ENCODE peak calls at places on chromosome 9, in ten cellular contexts. Q is left ventricle myocardium inferior, Z is A549, B is endodermal cell, P is IMR-90, V is neural progenitor cell, C is thyroid gland, Y is fibroblast of lung, R is MM.1S, G is HCT116. U is an unnamed sample.

GRCh38 chr9:93302586-93303257 is 118.8 kb downstream of the WNK2 start:
- DNase-seq in Z (peak), G (peak), P (peak), Y (peak), B (peak), V (peak), Q (no peak), C (peak), R (peak), U (no peak)

GRCh38 chr9:21853414-21853813 is 51.0 kb downstream of the MTAP start:
- DNase-seq in C (no peak), Y (no peak), Z (no peak), Q (no peak), G (no peak), R (no peak), P (no peak), B (no peak), V (no peak), U (no peak)

GRCh38 chr9:112535811-112536210 is 49.2 kb downstream of the KIAA1958 start:
- DNase-seq in R (no peak), V (no peak), C (no peak), B (no peak), Y (peak), G (no peak), P (peak), Q (no peak), Z (no peak), U (no peak)

GRCh38 chr9:128087262-128087661 is 19.2 kb downstream of the SLC25A25 start:
- DNase-seq in Y (no peak), B (no peak), Q (no peak), V (no peak), Z (no peak), P (no peak), C (no peak), G (no peak), R (no peak), U (no peak)

GRCh38 chr9:87285183-87285582 is 212.5 kb upstream of the DAPK1 start:
- DNase-seq in Y (no peak), G (no peak), C (no peak), B (no peak), P (peak), Z (no peak), Q (no peak), V (no peak), R (no peak), U (no peak)

GRCh38 chr9:98943682-98944129 is at the start of gene COL15A1:
- DNase-seq in R (no peak), P (no peak), C (no peak), Y (peak), G (no peak), Q (peak), Z (peak), B (peak), V (peak), U (no peak)

GRCh38 chr9:20788526-20789421 is 104.7 kb downstream of the FOCAD start:
- DNase-seq in Q (no peak), G (no peak), Z (no peak), V (no peak), Y (no peak), P (no peak), C (no peak), R (no peak), B (no peak), U (no peak)

GRCh38 chr9:126327016-126327749 is 554 bp downstream of the MVB12B start:
- DNase-seq in G (no peak), P (no peak), V (peak), B (peak), R (peak), Q (no peak), Z (peak), C (no peak), Y (no peak), U (no peak)

GRCh38 chr9:115466784-115467183 is 348.8 kb upstream of the TNC start:
- DNase-seq in B (no peak), V (no peak), Z (no peak), R (no peak), Y (no peak), Q (peak), C (peak), G (no peak), P (no peak), U (no peak)

GRCh38 chr9:135888126-135888765 is 19.1 kb downstream of the CAMSAP1 start:
- DNase-seq in B (no peak), V (no peak), Y (no peak), Z (no peak), Q (no peak), R (no peak), G (no peak), P (no peak), C (no peak), U (no peak)

GRCh38 chr9:12813960-12814876 is 39.4 kb downstream of the LURAP1L start:
- DNase-seq in P (peak), Q (no peak), V (no peak), G (peak), B (no peak), R (peak), Z (peak), C (peak), Y (peak), U (peak)

GRCh38 chr9:14993891-14994554 is 83.8 kb upstream of the FREM1 start:
- DNase-seq in C (no peak), Q (no peak), Z (no peak), V (no peak), Y (no peak), P (no peak), G (no peak), R (no peak), B (no peak), U (no peak)

GRCh38 chr9:115939065-115939765 is 214.4 kb upstream of the PAPPA start:
- DNase-seq in Y (peak), B (no peak), Z (peak), Q (no peak), P (peak), C (no peak), R (no peak), G (no peak), V (no peak), U (no peak)

GRCh38 chr9:118209343-118209742 is 505.1 kb downstream of the TLR4 start:
- DNase-seq in V (no peak), B (no peak), R (no peak), P (no peak), G (no peak), Z (no peak), C (no peak), Q (no peak), Y (no peak), U (no peak)

GRCh38 chr9:120583958-120584369 is 4.0 kb upstream of the CDK5RAP2 start:
- DNase-seq in P (peak), Q (no peak), B (peak), C (no peak), G (peak), Z (peak), Y (peak), R (peak), V (no peak), U (peak)

GRCh38 chr9:89701221-89701798 is 96.5 kb downstream of the GADD45G start:
- DNase-seq in C (no peak), Z (no peak), V (no peak), G (no peak), Q (no peak), B (peak), P (no peak), Y (no peak), R (no peak), U (no peak)

GRCh38 chr9:132806723-132807421 is 71.2 kb downstream of the AK8 start:
- DNase-seq in Y (no peak), G (no peak), C (no peak), P (no peak), V (peak), R (no peak), Z (no peak), B (peak), Q (no peak), U (no peak)

GRCh38 chr9:18260527-18260926 is 213.4 kb upstream of the ADAMTSL1 start:
- DNase-seq in G (no peak), V (no peak), C (no peak), Q (no peak), R (no peak), P (no peak), Z (no peak), Y (peak), B (no peak), U (no peak)

GRCh38 chr9:131677445-131678180 is 62.3 kb downstream of the RAPGEF1 start:
- DNase-seq in Y (peak), P (peak), Z (no peak), V (peak), C (no peak), G (no peak), B (no peak), Q (no peak), R (peak), U (peak)

GRCh38 chr9:131676431-131676972 is 63.4 kb downstream of the RAPGEF1 start:
- DNase-seq in B (peak), Q (no peak), G (no peak), R (peak), P (no peak), Z (no peak), Y (no peak), C (peak), V (no peak), U (no peak)

GRCh38 chr9:131677051-131677444 is 62.8 kb downstream of the RAPGEF1 start:
- DNase-seq in R (no peak), C (no peak), Y (no peak), Q (no peak), G (no peak), V (no peak), B (no peak), P (peak), Z (no peak), U (no peak)

GRCh38 chr9:131679261-131680020 is 60.4 kb downstream of the RAPGEF1 start:
- DNase-seq in R (no peak), G (no peak), B (no peak), Y (no peak), C (no peak), Q (no peak), V (no peak), Z (no peak), P (no peak), U (no peak)

DNA sequence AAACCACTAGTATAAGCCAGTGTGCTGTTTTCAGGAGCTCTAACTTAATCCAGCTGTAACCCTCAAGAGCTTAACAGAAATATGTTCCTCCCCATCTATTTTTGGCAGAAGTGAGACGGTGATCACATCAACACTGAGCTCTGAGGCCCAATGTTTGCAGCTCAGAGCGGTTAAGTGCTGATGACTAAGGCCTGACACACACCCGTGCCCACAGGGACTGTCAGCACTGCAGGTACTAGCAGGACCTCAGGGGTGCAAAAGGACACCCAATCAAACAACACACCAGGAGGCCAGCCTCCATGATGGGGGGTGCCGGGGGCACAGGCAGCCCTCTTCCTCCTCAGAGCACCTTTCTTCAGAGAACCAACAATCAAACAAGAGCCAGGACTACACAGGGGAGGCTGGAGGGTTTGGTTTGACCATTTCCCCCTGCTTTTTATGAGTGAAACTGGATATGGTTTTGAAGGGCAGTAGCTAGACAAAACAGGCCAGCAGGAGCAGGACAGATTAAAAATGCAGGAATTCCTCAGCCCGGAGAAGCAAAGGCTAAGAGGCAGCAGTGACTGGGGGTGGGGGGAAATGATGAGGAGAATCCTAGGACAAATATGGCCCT is 61.3 kb downstream of the RAPGEF1 start:
- DNase-seq in R (peak), B (peak), Y (peak), V (peak), Z (peak), C (peak), P (peak), Q (peak), G (peak), U (peak)
- H3K27ac ChIP-seq in R (peak), B (peak), Y (peak), V (no peak), Z (peak), C (peak), P (peak), Q (peak), G (peak), U (peak)

DNA sequence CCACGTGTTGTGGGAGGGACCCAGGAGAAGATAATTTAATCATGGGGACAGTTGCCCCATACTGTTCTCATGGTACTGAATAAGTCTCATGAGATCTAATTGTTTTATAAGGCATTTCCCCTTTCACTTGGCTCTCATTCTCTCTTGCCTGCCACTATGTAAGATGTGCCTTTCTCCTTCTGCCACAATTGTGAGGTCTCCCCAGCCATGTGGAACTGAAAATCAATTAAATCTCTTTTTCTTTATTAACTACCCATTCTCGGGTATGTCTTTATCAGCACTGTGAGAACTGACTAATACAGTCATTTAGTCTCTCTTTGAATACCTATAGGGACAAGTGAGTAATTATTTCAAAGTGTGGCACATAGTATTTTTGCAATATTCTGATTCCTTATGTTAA is 269.2 kb upstream of the SMARCA2 start:
- DNase-seq in P (no peak), Q (no peak), Z (no peak), R (no peak), Y (no peak), B (no peak), V (no peak), C (no peak), G (no peak), U (no peak)
- TF ChIP-seq CTCF in P (no peak), Q (no peak), Z (no peak), R (no peak), Y (no peak), B (no peak), V (no peak), C (no peak), G (no peak), U (no peak)

GRCh38 chr9:78213696-78214095 is 22.2 kb upstream of the CEP78 start:
- DNase-seq in C (no peak), Y (peak), R (peak), V (peak), G (no peak), Q (no peak), B (no peak), P (no peak), Z (peak), U (no peak)
- H3K4me3 ChIP-seq in C (no peak), Y (no peak), R (no peak), V (no peak), G (no peak), Q (no peak), B (no peak), P (no peak), Z (no peak), U (no peak)

GRCh38 chr9:95094002-95094401 is 223.5 kb downstream of the FANCC start:
- DNase-seq in V (no peak), R (no peak), P (no peak), Y (no peak), B (no peak), C (no peak), Q (no peak), G (no peak), Z (no peak), U (no peak)
- H3K27ac ChIP-seq in V (no peak), R (no peak), P (no peak), Y (no peak), B (peak), C (no peak), Q (peak), G (no peak), Z (peak), U (no peak)

GRCh38 chr9:134368571-134368970 is 42.3 kb downstream of the RXRA start:
- DNase-seq in Z (no peak), P (no peak), V (no peak), Y (no peak), R (no peak), G (no peak), C (no peak), Q (no peak), B (no peak), U (no peak)
- TF ChIP-seq CTCF in Z (no peak), P (no peak), V (no peak), Y (no peak), R (no peak), G (no peak), C (no peak), Q (no peak), B (no peak), U (no peak)

DNA sequence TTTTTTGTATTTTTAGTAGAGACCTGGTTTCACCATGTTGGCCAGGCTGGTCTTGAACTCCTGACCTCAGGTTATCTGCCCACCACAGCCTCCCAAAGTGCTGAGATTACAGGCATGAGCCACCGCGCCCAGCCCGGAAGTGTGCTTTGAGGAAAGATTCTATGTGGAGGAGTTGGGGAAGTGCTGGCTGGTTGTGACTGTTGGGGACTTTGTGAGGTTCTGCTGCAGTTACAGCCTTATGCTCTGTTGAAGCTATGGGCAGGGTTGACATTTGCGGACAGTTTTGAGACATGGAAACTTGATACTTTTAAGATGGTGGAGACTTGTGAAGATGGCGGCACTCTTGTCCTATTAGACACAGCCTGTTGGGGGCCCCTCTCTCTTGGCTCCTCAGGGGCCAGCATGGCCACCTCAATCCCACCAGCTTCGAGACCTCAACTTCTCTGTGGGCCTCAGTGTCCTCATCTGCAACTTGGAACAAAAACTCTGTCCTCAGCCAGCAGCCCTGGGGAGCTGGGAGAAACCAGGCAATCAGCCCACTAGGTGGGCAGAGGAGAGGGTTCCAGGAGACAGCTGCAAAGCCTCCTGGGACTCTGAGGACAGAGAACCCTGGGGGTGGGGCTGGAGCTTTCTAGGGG is 24.9 kb downstream of the C9orf50 start:
- DNase-seq in B (no peak), V (no peak), P (no peak), Z (no peak), C (no peak), Y (no peak), Q (no peak), R (no peak), G (no peak), U (no peak)
- H3K4me3 ChIP-seq in B (no peak), V (peak), P (no peak), Z (no peak), C (no peak), Y (no peak), Q (no peak), R (no peak), G (peak), U (no peak)

DNA sequence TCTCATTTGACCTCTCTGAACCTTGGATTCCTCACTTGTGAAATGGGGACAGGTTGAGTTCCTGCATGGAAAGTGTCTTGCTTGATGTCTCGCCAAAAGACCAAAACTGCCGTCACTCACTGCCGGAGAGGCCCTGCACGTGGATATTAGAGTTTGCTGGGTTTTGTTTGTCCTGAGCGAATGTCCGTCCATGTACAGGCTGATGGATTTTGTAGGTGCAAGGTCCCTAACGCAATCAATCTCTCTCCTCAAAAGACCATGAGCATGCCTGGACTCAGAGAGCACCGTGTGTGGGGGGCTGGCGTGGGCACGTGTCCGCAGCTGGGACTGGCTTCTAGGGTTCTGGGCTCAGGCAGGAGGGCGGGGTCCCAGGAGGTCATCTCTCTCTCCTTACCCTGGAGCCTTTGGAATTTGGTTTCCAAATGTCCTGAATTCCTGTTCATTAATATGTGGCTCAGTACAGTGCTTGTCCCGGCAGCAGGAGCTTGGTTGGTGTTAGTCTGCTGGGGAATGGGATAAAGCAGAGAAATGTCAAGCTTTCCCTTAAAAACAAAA is 146.0 kb upstream of the IER5L start:
- DNase-seq in Z (no peak), V (no peak), G (no peak), R (no peak), Q (no peak), B (peak), P (no peak), Y (no peak), C (no peak), U (no peak)
- H3K27ac ChIP-seq in Z (peak), V (no peak), G (no peak), R (no peak), Q (peak), B (no peak), P (no peak), Y (no peak), C (no peak), U (no peak)

GRCh38 chr9:36902063-36902735 is 131.9 kb downstream of the PAX5 start:
- DNase-seq in Y (no peak), R (no peak), Q (no peak), P (no peak), V (no peak), B (peak), C (no peak), Z (no peak), G (no peak), U (no peak)

GRCh38 chr9:36902861-36903524 is 131.1 kb downstream of the PAX5 start:
- DNase-seq in G (no peak), V (no peak), B (peak), Z (no peak), C (no peak), R (no peak), Q (no peak), P (no peak), Y (no peak), U (no peak)

GRCh38 chr9:36903541-36904435 is 130.3 kb downstream of the PAX5 start:
- DNase-seq in B (peak), R (no peak), Y (peak), C (no peak), P (peak), G (peak), V (no peak), Q (no peak), Z (peak), U (no peak)

GRCh38 chr9:36906492-36906891 is 127.6 kb downstream of the PAX5 start:
- DNase-seq in Q (no peak), V (no peak), G (no peak), C (no peak), P (no peak), Y (no peak), B (peak), Z (no peak), R (no peak), U (no peak)

GRCh38 chr9:36905101-36906066 is 128.7 kb downstream of the PAX5 start:
- DNase-seq in V (peak), Q (no peak), B (peak), G (no peak), C (no peak), P (no peak), R (no peak), Z (no peak), Y (no peak), U (no peak)
- TF ChIP-seq CTCF in V (peak), Q (no peak), B (peak), G (peak), C (no peak), P (no peak), R (no peak), Z (no peak), Y (no peak), U (no peak)